ENCODE peak calls at places on chromosomes 4 and X, in seven cellular contexts. T is CD4-positive, alpha-beta T cell; Q is glutamatergic neuron; D is lower leg skin; A is foreskin fibroblast; Z is kidney; N is WERI-Rb-1. Y is an unnamed sample.

GRCh38 chr4:2688697-2689096 is 67.4 kb downstream of the TNIP2 start:
- DNase-seq in T (no peak), Q (peak), D (peak), A (no peak), Z (no peak), N (peak), Y (no peak)

GRCh38 chrX:38382663-38383062 is 30.3 kb downstream of the OTC start:
- DNase-seq in T (no peak), Q (no peak), D (no peak), A (no peak), Z (no peak), N (no peak), Y (no peak)

GRCh38 chr4:169208516-169208915 is 62.2 kb downstream of the SH3RF1 start:
- DNase-seq in T (no peak), Q (no peak), D (no peak), A (peak), Z (no peak), N (no peak), Y (no peak)

GRCh38 chr4:2298548-2298991 is 36.7 kb upstream of the MXD4 start:
- DNase-seq in T (no peak), Q (no peak), D (peak), A (peak), Z (peak), N (no peak), Y (no peak)

GRCh38 chr4:174136013-174136412 is 147.5 kb downstream of the FBXO8 start:
- DNase-seq in T (no peak), Q (peak), D (no peak), A (peak), Z (no peak), N (no peak), Y (no peak)

GRCh38 chr4:188887905-188888304 is 748.7 kb downstream of the TRIML1 start:
- DNase-seq in T (no peak), Q (no peak), D (no peak), A (no peak), Z (no peak), N (no peak), Y (no peak)

GRCh38 chr4:107901213-107901934 is 30.0 kb upstream of the CYP2U1 start:
- DNase-seq in T (no peak), Q (no peak), D (no peak), A (no peak), Z (no peak), N (no peak), Y (no peak)

GRCh38 chr4:57083107-57083506 is 27.1 kb downstream of the IGFBP7 start:
- DNase-seq in T (no peak), Q (no peak), D (no peak), A (no peak), Z (no peak), N (no peak), Y (no peak)

GRCh38 chr4:19592391-19592790 is 659.3 kb upstream of the SLIT2 start:
- DNase-seq in T (no peak), Q (no peak), D (no peak), A (peak), Z (no peak), N (no peak), Y (no peak)

GRCh38 chr4:83636930-83637329 is 101.0 kb downstream of the GPAT3 start:
- DNase-seq in T (no peak), Q (no peak), D (no peak), A (no peak), Z (no peak), N (no peak), Y (no peak)

DNA sequence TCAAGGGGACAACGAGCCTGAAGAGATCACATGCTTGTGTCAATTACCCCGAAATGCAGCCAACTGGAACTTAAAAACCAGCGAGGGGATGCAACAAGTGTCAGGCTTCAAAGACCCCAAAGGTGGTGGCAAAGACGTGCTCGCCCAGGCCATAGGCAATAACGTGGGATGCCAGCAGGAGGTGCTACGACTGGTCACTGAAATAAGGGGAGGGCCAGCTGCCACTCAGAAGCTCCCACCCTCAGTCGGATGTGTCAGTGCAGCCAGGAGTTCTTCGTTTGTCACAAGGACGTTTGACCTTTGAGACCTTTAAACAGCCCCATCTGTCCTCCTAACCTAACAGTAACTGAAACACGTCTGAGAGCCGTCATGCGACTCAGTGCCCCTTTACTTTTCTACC is 556.8 kb upstream of the PCDH10 start:
- DNase-seq in T (no peak), Q (no peak), D (no peak), A (no peak), Z (no peak), N (no peak), Y (no peak)
- TF ChIP-seq CTCF in T (no peak), Q (no peak), D (no peak), A (no peak), Z (no peak), N (peak), Y (no peak)

DNA sequence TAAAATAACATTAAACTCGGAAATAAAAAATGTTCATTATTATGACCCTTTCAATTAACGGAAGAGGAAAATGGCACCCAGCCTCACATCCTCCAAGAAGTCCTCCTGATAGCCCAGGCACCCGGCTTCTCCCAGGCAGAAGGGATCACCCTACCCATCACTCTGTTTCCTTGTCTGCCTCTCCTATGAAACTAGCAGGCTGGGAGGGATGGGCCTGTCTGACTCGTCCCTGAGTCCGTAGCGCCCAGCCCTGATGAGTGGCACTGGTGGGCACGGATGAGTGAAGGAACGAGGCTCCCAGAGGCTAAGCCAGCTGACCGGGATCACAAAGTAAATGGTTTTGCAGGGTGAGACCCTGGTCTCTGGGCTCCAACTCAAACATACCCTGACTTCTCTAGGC is 28.6 kb upstream of the KIAA0232 start:
- DNase-seq in T (no peak), Q (no peak), D (no peak), A (no peak), Z (no peak), N (no peak), Y (no peak)
- TF ChIP-seq CTCF in T (no peak), Q (no peak), D (no peak), A (no peak), Z (no peak), N (no peak), Y (no peak)

GRCh38 chr4:165403667-165404066 is 24.9 kb downstream of the CPE start:
- DNase-seq in T (no peak), Q (no peak), D (no peak), A (peak), Z (no peak), N (peak), Y (no peak)
- TF ChIP-seq CTCF in T (no peak), Q (no peak), D (no peak), A (no peak), Z (no peak), N (peak), Y (no peak)

DNA sequence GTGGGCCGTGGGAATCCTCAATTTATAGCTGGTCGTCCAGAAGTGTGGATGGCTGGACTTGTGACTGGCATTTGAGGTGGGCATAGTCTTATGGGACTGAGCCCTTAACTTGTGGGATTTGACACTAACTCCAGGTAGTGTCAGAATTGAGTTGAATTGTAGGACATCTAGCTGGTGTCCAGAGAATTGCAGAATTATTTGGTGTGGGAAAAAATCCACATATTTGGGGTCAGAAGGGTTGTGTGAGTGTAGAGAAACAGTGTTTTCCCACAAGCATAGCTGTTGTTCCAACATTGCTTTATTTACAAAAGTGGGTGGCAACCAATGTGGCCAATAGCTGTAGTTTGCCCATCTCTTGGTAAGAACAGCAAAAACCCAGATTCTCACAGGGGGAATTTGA is 91.3 kb downstream of the MOSPD2 start:
- DNase-seq in T (no peak), Q (no peak), D (no peak), A (peak), Z (no peak), N (no peak), Y (no peak)
- TF ChIP-seq CTCF in T (no peak), Q (no peak), D (no peak), A (no peak), Z (no peak), N (no peak), Y (no peak)